ENCODE peak calls at places on chromosome 7, in five cellular contexts. L, U, E, F and D are unnamed samples.

GRCh38 chr7:142853739-142854504 is 954 bp upstream of the EPHB6 start:
- DNase-seq in E (peak; percentile 83), L (peak; percentile 74), U (no peak), F (no peak), D (no peak)

GRCh38 chr7:41175435-41175834 is 527.5 kb downstream of the INHBA start:
- DNase-seq in F (no peak), L (no peak), U (no peak), E (no peak), D (no peak)

GRCh38 chr7:114799522-114800133 is 122.3 kb upstream of the MDFIC start:
- DNase-seq in U (no peak), E (no peak), F (no peak), L (no peak), D (no peak)

GRCh38 chr7:20241491-20242261 is 24.5 kb upstream of the MACC1 start:
- DNase-seq in E (peak; percentile 91), U (peak; percentile 81), L (no peak), F (peak; percentile 95), D (peak; percentile 31)

GRCh38 chr7:143049380-143049779 is 2.8 kb upstream of the OR6V1 start:
- DNase-seq in L (no peak), E (peak; percentile 26), F (no peak), U (no peak), D (no peak)

GRCh38 chr7:33705333-33705833 is 200.0 kb upstream of the BMPER start:
- DNase-seq in U (no peak), F (no peak), E (no peak), L (no peak), D (no peak)

GRCh38 chr7:142436601-142437000 is 178.7 kb upstream of the PRSS58 start:
- DNase-seq in F (no peak), U (no peak), E (no peak), L (no peak), D (no peak)

GRCh38 chr7:74449809-74450397 is 3.8 kb upstream of the GTF2IRD1 start:
- DNase-seq in U (no peak), F (no peak), L (peak; percentile 76), E (peak; percentile 78), D (no peak)

GRCh38 chr7:74312418-74313021 is 23.3 kb downstream of the CLIP2 start:
- DNase-seq in E (no peak), U (no peak), L (no peak), F (no peak), D (no peak)

GRCh38 chr7:99132922-99133321 is 11.0 kb downstream of the SMURF1 start:
- DNase-seq in F (no peak), U (no peak), L (no peak), E (no peak), D (no peak)

GRCh38 chr7:36207451-36208291 is 54.6 kb downstream of the EEPD1 start:
- DNase-seq in U (peak; percentile 62), F (peak; percentile 32), L (peak; percentile 79), E (peak; percentile 63), D (no peak)

GRCh38 chr7:70765651-70766050 is 366.3 kb upstream of the GALNT17 start:
- DNase-seq in L (no peak), F (no peak), U (no peak), E (no peak), D (no peak)

GRCh38 chr7:66138994-66139752 is 24.5 kb downstream of the CRCP start:
- DNase-seq in E (peak; percentile 48), L (no peak), F (no peak), U (no peak), D (no peak)

GRCh38 chr7:139915864-139916716 is 87.0 kb downstream of the TBXAS1 start:
- DNase-seq in L (peak; percentile 79), U (peak; percentile 82), E (peak; percentile 94), F (peak; percentile 90), D (peak; percentile 96)

GRCh38 chr7:1400351-1400750 is 58.9 kb downstream of the MICALL2 start:
- DNase-seq in U (no peak), L (no peak), E (no peak), F (no peak), D (no peak)

GRCh38 chr7:93036807-93037206 is 81.0 kb downstream of the SAMD9 start:
- DNase-seq in U (no peak), E (peak; percentile 46), L (no peak), F (no peak), D (no peak)

GRCh38 chr7:51472017-51472296 is 155.3 kb upstream of the COBL start:
- DNase-seq in E (no peak), U (no peak), L (no peak), F (no peak), D (no peak)

GRCh38 chr7:90720970-90721768 is 125.0 kb downstream of the CDK14 start:
- DNase-seq in F (peak; percentile 52), L (no peak), E (peak; percentile 74), U (no peak), D (peak; percentile 79)

GRCh38 chr7:12647364-12648219 is 39.8 kb upstream of the ARL4A start:
- DNase-seq in E (peak; percentile 75), L (no peak), F (no peak), U (no peak), D (no peak)

GRCh38 chr7:125136341-125136740 is 206.7 kb upstream of the POT1 start:
- DNase-seq in F (no peak), E (no peak), U (no peak), L (no peak), D (no peak)

GRCh38 chr7:40199076-40199802 is 64.4 kb downstream of the SUGCT start:
- DNase-seq in L (no peak), F (peak; percentile 94), E (peak; percentile 90), U (peak; percentile 70), D (peak; percentile 78)

GRCh38 chr7:18798018-18798906 is 302.7 kb downstream of the HDAC9 start:
- DNase-seq in U (no peak), E (no peak), L (no peak), F (no peak), D (no peak)

GRCh38 chr7:154579711-154580110 is 423.2 kb downstream of the PAXIP1 start:
- DNase-seq in U (no peak), F (no peak), L (no peak), E (no peak), D (no peak)

GRCh38 chr7:31116615-31117014 is 64.5 kb downstream of the ADCYAP1R1 start:
- DNase-seq in L (peak; percentile 30), E (no peak), F (no peak), U (no peak), D (no peak)

GRCh38 chr7:151679868-151680534 is 160.3 kb upstream of the RHEB start:
- DNase-seq in E (no peak), L (no peak), F (no peak), U (no peak), D (no peak)

GRCh38 chr7:128881458-128882125 is 18.9 kb downstream of the ATP6V1F start:
- DNase-seq in F (no peak), L (no peak), U (no peak), E (no peak), D (no peak)

GRCh38 chr7:131642429-131642828 is 86.0 kb upstream of the PODXL start:
- DNase-seq in U (no peak), F (no peak), E (no peak), L (no peak), D (no peak)

GRCh38 chr7:6623589-6624245 is 8.3 kb downstream of the ZNF853 start:
- DNase-seq in L (no peak), U (no peak), F (no peak), E (no peak), D (no peak)

GRCh38 chr7:6624246-6624611 is 8.8 kb downstream of the ZNF853 start:
- DNase-seq in L (no peak), U (no peak), E (no peak), F (no peak), D (no peak)

GRCh38 chr7:6621195-6622128 is 6.1 kb downstream of the ZNF853 start:
- DNase-seq in E (no peak), U (no peak), F (no peak), L (no peak), D (no peak)

GRCh38 chr7:6619961-6620360 is 4.6 kb downstream of the ZNF853 start:
- DNase-seq in F (no peak), U (no peak), E (no peak), L (no peak), D (no peak)

GRCh38 chr7:6622129-6622710 is 6.8 kb downstream of the ZNF853 start:
- DNase-seq in F (no peak), U (no peak), L (no peak), E (no peak), D (no peak)
- H3K4me3 ChIP-seq in F (no peak overlapping the region), U (no peak overlapping the region), L (no peak overlapping the region), E (no peak overlapping the region), D (no peak overlapping the region)

DNA sequence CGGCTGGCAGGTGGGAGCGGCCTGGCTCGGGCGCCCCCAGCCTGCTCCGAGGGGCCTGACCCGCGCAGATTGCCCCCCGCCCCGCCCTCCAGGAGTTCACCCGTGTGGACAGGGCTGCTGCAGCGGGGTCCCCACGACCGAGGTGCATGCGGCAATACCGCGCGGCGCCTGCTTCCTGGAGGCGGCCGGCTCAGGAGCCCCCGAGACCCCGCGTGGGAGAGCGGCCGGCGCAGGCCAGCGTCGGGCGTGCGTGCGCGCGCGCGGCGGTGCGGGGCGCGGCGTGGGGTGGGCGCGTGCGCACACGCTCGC is 1.0 kb upstream of the ACHE start:
- DNase-seq in E (no peak), U (no peak), F (no peak), L (no peak), D (no peak)
- H3K4me3 ChIP-seq in E (no peak overlapping the region), U (no peak overlapping the region), F (no peak overlapping the region), L (peak overlapping the region; percentile 42), D (peak overlapping the region; percentile 22)

GRCh38 chr7:67620216-67620933 is 623.7 kb downstream of the TYW1 start:
- DNase-seq in E (no peak), U (no peak), F (no peak), L (no peak), D (no peak)

GRCh38 chr7:67616517-67616916 is 619.9 kb downstream of the TYW1 start:
- DNase-seq in L (no peak), F (no peak), U (no peak), E (no peak), D (no peak)

GRCh38 chr7:67618569-67619543 is 622.2 kb downstream of the TYW1 start:
- DNase-seq in L (no peak), F (no peak), U (no peak), E (peak; percentile 4), D (no peak)

GRCh38 chr7:67625257-67625713 is 628.7 kb downstream of the TYW1 start:
- DNase-seq in L (peak; percentile 64), E (peak; percentile 89), F (no peak), U (no peak), D (peak; percentile 32)

GRCh38 chr7:67621704-67622103 is 625.1 kb downstream of the TYW1 start:
- DNase-seq in F (no peak), U (no peak), L (no peak), E (no peak), D (no peak)
- H3K4me3 ChIP-seq in F (no peak overlapping the region), U (no peak overlapping the region), L (no peak overlapping the region), E (no peak overlapping the region), D (no peak overlapping the region)

DNA sequence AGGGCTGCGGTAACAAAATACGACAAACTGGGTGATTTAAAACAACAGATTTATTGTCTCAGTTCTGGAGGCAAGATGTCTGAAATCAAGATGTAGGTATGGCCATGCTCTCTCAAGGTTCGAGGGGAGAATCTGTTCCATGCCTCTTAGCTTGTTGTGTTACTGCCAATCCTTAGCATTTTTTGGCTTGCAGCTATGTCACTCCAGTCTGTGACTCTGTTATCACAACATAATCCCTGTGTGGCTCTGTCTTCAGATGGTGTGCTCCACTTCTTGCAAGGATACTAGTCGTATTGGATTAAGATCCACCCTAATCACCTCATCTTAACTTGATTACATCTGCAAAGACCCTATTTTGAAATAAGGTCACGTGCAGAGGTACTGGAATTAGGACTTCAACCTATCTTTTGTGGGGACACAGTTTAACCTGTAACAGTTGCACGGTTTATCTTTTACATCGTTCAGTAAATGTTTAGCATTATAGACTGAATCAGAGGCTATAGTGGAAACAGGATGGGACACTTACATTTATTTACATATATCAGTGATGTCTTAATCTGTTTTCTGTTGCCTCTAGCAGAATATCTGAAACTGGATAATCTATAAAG is 3.1 kb downstream of the C1GALT1 start:
- DNase-seq in U (no peak), E (no peak), L (no peak), F (no peak), D (no peak)
- H3K4me3 ChIP-seq in U (no peak overlapping the region), E (peak overlapping the region; percentile 87), L (no peak overlapping the region), F (no peak overlapping the region), D (peak overlapping the region; percentile 81)